ENCODE peak calls at places on chromosomes 7 and 10, in six cellular contexts. One of them, this sample, is unnamed.

GRCh38 chr10:20670569-20670968 is 226.5 kb downstream of the NEBL start:
- DNase-seq in CD4-positive, CD25-positive, alpha-beta regulatory T cell: no peak
- DNase-seq in stimulated activated CD8-positive, alpha-beta memory T cell treated with anti-CD3 and anti-CD28 coated beads, Interleukin-12 subunit alpha, Interleukin-12 subunit beta, amount 100 ng/mL, for 4 hours: no peak
- DNase-seq in mesendoderm: no peak
- DNase-seq in neural crest cell: no peak
- DNase-seq in NCI-H1105: no peak
- DNase-seq in this sample: no peak

GRCh38 chr7:106254525-106255128 is 30.2 kb downstream of the NAMPT start:
- DNase-seq in CD4-positive, CD25-positive, alpha-beta regulatory T cell: no peak
- DNase-seq in stimulated activated CD8-positive, alpha-beta memory T cell treated with anti-CD3 and anti-CD28 coated beads, Interleukin-12 subunit alpha, Interleukin-12 subunit beta, amount 100 ng/mL, for 4 hours: no peak
- DNase-seq in mesendoderm: no peak
- DNase-seq in neural crest cell: no peak
- DNase-seq in NCI-H1105: no peak
- DNase-seq in this sample: no peak

GRCh38 chr7:47148541-47149207 is 433.2 kb downstream of the TNS3 start:
- DNase-seq in CD4-positive, CD25-positive, alpha-beta regulatory T cell: no peak
- DNase-seq in stimulated activated CD8-positive, alpha-beta memory T cell treated with anti-CD3 and anti-CD28 coated beads, Interleukin-12 subunit alpha, Interleukin-12 subunit beta, amount 100 ng/mL, for 4 hours: no peak
- DNase-seq in mesendoderm: peak
- DNase-seq in neural crest cell: no peak
- DNase-seq in NCI-H1105: no peak
- DNase-seq in this sample: no peak

GRCh38 chr10:33365871-33366411 is 31.5 kb upstream of the NRP1 start:
- DNase-seq in CD4-positive, CD25-positive, alpha-beta regulatory T cell: peak
- DNase-seq in stimulated activated CD8-positive, alpha-beta memory T cell treated with anti-CD3 and anti-CD28 coated beads, Interleukin-12 subunit alpha, Interleukin-12 subunit beta, amount 100 ng/mL, for 4 hours: no peak
- DNase-seq in mesendoderm: no peak
- DNase-seq in neural crest cell: no peak
- DNase-seq in NCI-H1105: no peak
- DNase-seq in this sample: no peak

GRCh38 chr10:58424176-58424575 is 39.0 kb downstream of the TFAM start:
- DNase-seq in CD4-positive, CD25-positive, alpha-beta regulatory T cell: no peak
- DNase-seq in stimulated activated CD8-positive, alpha-beta memory T cell treated with anti-CD3 and anti-CD28 coated beads, Interleukin-12 subunit alpha, Interleukin-12 subunit beta, amount 100 ng/mL, for 4 hours: no peak
- DNase-seq in mesendoderm: no peak
- DNase-seq in neural crest cell: no peak
- DNase-seq in NCI-H1105: no peak
- DNase-seq in this sample: no peak

GRCh38 chr10:11016959-11017574 is 605 bp upstream of the CELF2 start:
- DNase-seq in CD4-positive, CD25-positive, alpha-beta regulatory T cell: peak
- DNase-seq in stimulated activated CD8-positive, alpha-beta memory T cell treated with anti-CD3 and anti-CD28 coated beads, Interleukin-12 subunit alpha, Interleukin-12 subunit beta, amount 100 ng/mL, for 4 hours: no peak
- DNase-seq in mesendoderm: no peak
- DNase-seq in neural crest cell: no peak
- DNase-seq in NCI-H1105: no peak
- DNase-seq in this sample: no peak

GRCh38 chr10:50316695-50317648 is 65.7 kb upstream of the ASAH2 start:
- DNase-seq in CD4-positive, CD25-positive, alpha-beta regulatory T cell: no peak
- DNase-seq in stimulated activated CD8-positive, alpha-beta memory T cell treated with anti-CD3 and anti-CD28 coated beads, Interleukin-12 subunit alpha, Interleukin-12 subunit beta, amount 100 ng/mL, for 4 hours: no peak
- DNase-seq in mesendoderm: no peak
- DNase-seq in neural crest cell: no peak
- DNase-seq in NCI-H1105: no peak
- DNase-seq in this sample: peak

GRCh38 chr7:72286486-72286885 is 125.7 kb downstream of the CALN1 start:
- DNase-seq in CD4-positive, CD25-positive, alpha-beta regulatory T cell: no peak
- DNase-seq in stimulated activated CD8-positive, alpha-beta memory T cell treated with anti-CD3 and anti-CD28 coated beads, Interleukin-12 subunit alpha, Interleukin-12 subunit beta, amount 100 ng/mL, for 4 hours: no peak
- DNase-seq in mesendoderm: no peak
- DNase-seq in neural crest cell: no peak
- DNase-seq in NCI-H1105: no peak
- DNase-seq in this sample: no peak

GRCh38 chr10:93991596-93992284 is 2.0 kb upstream of the PLCE1 start:
- DNase-seq in CD4-positive, CD25-positive, alpha-beta regulatory T cell: no peak
- DNase-seq in stimulated activated CD8-positive, alpha-beta memory T cell treated with anti-CD3 and anti-CD28 coated beads, Interleukin-12 subunit alpha, Interleukin-12 subunit beta, amount 100 ng/mL, for 4 hours: no peak
- DNase-seq in mesendoderm: peak
- DNase-seq in neural crest cell: peak
- DNase-seq in NCI-H1105: no peak
- DNase-seq in this sample: no peak

GRCh38 chr7:139046143-139046542 is 10.3 kb upstream of the ZC3HAV1L start:
- DNase-seq in CD4-positive, CD25-positive, alpha-beta regulatory T cell: no peak
- DNase-seq in stimulated activated CD8-positive, alpha-beta memory T cell treated with anti-CD3 and anti-CD28 coated beads, Interleukin-12 subunit alpha, Interleukin-12 subunit beta, amount 100 ng/mL, for 4 hours: no peak
- DNase-seq in mesendoderm: no peak
- DNase-seq in neural crest cell: no peak
- DNase-seq in NCI-H1105: peak
- DNase-seq in this sample: no peak

GRCh38 chr7:81833401-81833800 is 63.6 kb upstream of the HGF start:
- DNase-seq in CD4-positive, CD25-positive, alpha-beta regulatory T cell: no peak
- DNase-seq in stimulated activated CD8-positive, alpha-beta memory T cell treated with anti-CD3 and anti-CD28 coated beads, Interleukin-12 subunit alpha, Interleukin-12 subunit beta, amount 100 ng/mL, for 4 hours: no peak
- DNase-seq in mesendoderm: no peak
- DNase-seq in neural crest cell: no peak
- DNase-seq in NCI-H1105: no peak
- DNase-seq in this sample: no peak

This sample was measured in germinal center.